ENCODE peak calls at places on chromosome 1, in five cellular contexts. K is lower lobe of right lung, F is sigmoid colon, G is Caco-2, O is body of pancreas. X is an unnamed sample.
A peak's percentile ranks its signal among the peaks of the same experiment; 100 is the strongest.

GRCh38 chr1:119791377-119791776 is 19.9 kb downstream of the REG4 start:
- DNase-seq in K (no peak), F (no peak), G (no peak), O (no peak), X (no peak)

GRCh38 chr1:196372896-196373536 is 235.2 kb downstream of the KCNT2 start:
- DNase-seq in K (no peak), F (no peak), G (no peak), O (no peak), X (no peak)

GRCh38 chr1:50346621-50347020 is 76.6 kb downstream of the DMRTA2 start:
- DNase-seq in K (no peak), F (no peak), G (no peak), O (no peak), X (no peak)

GRCh38 chr1:10628685-10629084 is 153.9 kb downstream of the PEX14 start:
- DNase-seq in K (peak; percentile 47), F (peak; percentile 88), G (no peak), O (peak; percentile 71), X (no peak)

GRCh38 chr1:109472779-109473178 is 6.4 kb downstream of the SYPL2 start:
- DNase-seq in K (no peak), F (no peak), G (no peak), O (no peak), X (no peak)

GRCh38 chr1:244865028-244865371 is 657 bp upstream of the HNRNPU start:
- DNase-seq in K (no peak), F (peak; percentile 71), G (no peak), O (peak; percentile 46), X (no peak)

GRCh38 chr1:179253286-179253972 is 24.0 kb upstream of the ABL2 start:
- DNase-seq in K (no peak), F (no peak), G (no peak), O (no peak), X (no peak)

GRCh38 chr1:54671985-54672608 is 30.5 kb downstream of the MROH7 start:
- DNase-seq in K (no peak), F (no peak), G (peak; percentile 59), O (peak; percentile 56), X (no peak)

GRCh38 chr1:10508511-10508951 is 33.8 kb downstream of the PEX14 start:
- DNase-seq in K (no peak), F (peak; percentile 46), G (peak; percentile 84), O (no peak), X (no peak)

DNA sequence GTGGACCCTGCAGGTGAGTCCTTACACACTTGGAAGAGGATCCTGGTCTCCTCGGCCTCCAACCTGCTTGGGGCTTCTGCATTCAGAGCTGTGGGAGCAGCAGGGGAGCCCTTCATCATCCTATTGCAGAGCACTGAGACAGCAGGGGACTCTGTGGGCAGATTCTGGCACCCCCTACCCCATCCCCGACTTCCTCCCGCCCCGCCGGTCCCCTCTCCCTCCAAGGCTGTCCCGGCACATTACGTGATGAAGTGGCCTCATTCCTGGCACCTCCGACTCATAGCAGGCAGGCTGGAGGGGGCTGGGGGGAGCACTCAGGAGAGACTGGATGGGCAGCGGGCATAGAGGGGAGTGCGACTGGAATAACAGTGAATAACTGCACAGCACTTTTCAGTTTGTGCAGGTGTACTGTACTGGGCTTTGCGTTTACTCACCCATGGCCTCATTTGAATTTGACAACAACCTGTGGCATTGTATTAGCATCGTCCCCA is 394.1 kb downstream of the MATN1 start:
- DNase-seq in K (no peak), F (no peak), G (no peak), O (no peak), X (no peak)
- H3K4me1 ChIP-seq in K (no peaks in the 10 kb centered on the region), F (no peaks in the 10 kb centered on the region), G (no peaks in the 10 kb centered on the region), O (no peaks in the 10 kb centered on the region), X (no peaks in the 10 kb centered on the region)

DNA sequence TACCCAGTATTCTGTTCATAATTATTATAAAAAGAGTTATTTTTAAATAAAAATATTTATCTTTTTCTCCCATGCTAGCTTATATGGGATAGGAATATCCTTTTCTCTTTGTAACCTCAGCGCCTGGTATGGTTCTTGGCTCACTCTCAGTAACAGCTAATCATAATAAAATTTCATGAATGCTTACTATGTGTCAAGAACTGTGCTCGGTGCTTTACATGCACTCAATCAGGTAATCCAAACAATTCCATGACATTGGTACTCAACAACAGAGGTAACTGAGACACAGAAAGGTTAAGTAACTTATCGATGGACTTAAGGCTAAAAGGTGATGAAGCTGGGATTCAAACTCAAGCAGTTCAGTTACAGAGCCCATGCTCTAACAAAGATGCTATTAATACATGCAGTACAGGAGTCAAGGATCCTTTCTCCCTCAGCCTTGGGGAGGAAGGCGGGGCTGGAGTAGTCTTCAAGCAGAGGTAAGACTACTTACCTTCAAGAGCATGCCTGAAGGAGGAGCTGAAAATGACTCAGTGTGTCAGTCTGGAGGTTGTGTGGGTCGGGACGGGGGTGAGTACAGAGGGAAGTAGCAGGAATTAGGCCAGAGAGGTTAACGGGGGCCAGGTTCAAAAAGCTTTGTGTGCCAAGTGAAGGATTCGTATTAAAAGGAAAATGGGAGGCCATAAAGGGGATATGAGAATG is 73.4 kb downstream of the PLPPR5 start:
- DNase-seq in K (no peak), F (no peak), G (no peak), O (no peak), X (no peak)
- TF ChIP-seq CTCF in K (no peak), F (no peak), G (no peak), O (no peak), X (no peak)

GRCh38 chr1:93662481-93663190 is 19.0 kb downstream of the BCAR3 start:
- DNase-seq in K (no peak), F (no peak), G (no peak), O (no peak), X (no peak)

GRCh38 chr1:93667642-93668041 is 14.0 kb downstream of the BCAR3 start:
- DNase-seq in K (no peak), F (no peak), G (peak; percentile 59), O (no peak), X (no peak)

GRCh38 chr1:93663191-93663614 is 18.4 kb downstream of the BCAR3 start:
- DNase-seq in K (no peak), F (no peak), G (no peak), O (no peak), X (no peak)

GRCh38 chr1:93666613-93667384 is 14.8 kb downstream of the BCAR3 start:
- DNase-seq in K (no peak), F (peak; percentile 89), G (no peak), O (no peak), X (no peak)

GRCh38 chr1:93665015-93665414 is 16.6 kb downstream of the BCAR3 start:
- DNase-seq in K (no peak), F (no peak), G (no peak), O (no peak), X (no peak)
- H3K4me1 ChIP-seq in K (peaks cover 63% of the 10 kb centered on the region), F (peaks cover 91% of the 10 kb centered on the region), G (peaks cover 47% of the 10 kb centered on the region), O (no peaks in the 10 kb centered on the region), X (peaks cover 69% of the 10 kb centered on the region)

GRCh38 chr1:214590696-214591095 is 12.3 kb upstream of the CENPF start:
- DNase-seq in K (no peak), F (no peak), G (no peak), O (no peak), X (no peak)
- TF ChIP-seq CTCF in K (no peak), F (no peak), G (no peak), O (no peak), X (no peak)